ENCODE peak calls at places on chromosomes 4 and X, in six cellular contexts. A, R, I, W, S and N are unnamed samples. For H3K4me1, the result is how much of the 10 kb centered on the place peaks cover.

GRCh38 chr4:22502895-22503814 is 12.7 kb downstream of the ADGRA3 start:
- DNase-seq in A (no peak), R (peak), I (no peak), W (no peak), S (no peak), N (peak)

GRCh38 chr4:13546855-13547562 is 2.7 kb upstream of the NKX3-2 start:
- DNase-seq in A (no peak), R (peak), I (no peak), W (peak), S (no peak), N (no peak)

GRCh38 chrX:54423161-54423888 is 16.9 kb upstream of the TSR2 start:
- DNase-seq in A (no peak), R (no peak), I (no peak), W (peak), S (no peak), N (no peak)

GRCh38 chrX:13863326-13863725 is 46.4 kb upstream of the GPM6B start:
- DNase-seq in A (no peak), R (no peak), I (no peak), W (no peak), S (no peak), N (no peak)

GRCh38 chrX:8731579-8732395 is at the start of gene ANOS1:
- DNase-seq in A (no peak), R (peak), I (peak), W (peak), S (no peak), N (peak)

GRCh38 chr4:141654098-141654497 is 17.7 kb downstream of the IL15 start:
- DNase-seq in A (no peak), R (peak), I (peak), W (peak), S (peak), N (peak)

GRCh38 chr4:113179996-113180395 is 130.5 kb downstream of the ANK2 start:
- DNase-seq in A (no peak), R (no peak), I (no peak), W (no peak), S (no peak), N (no peak)

GRCh38 chrX:24332868-24333267 is 19.0 kb upstream of the SUPT20HL2 start:
- DNase-seq in A (no peak), R (peak), I (no peak), W (no peak), S (no peak), N (no peak)

GRCh38 chr4:54217642-54218486 is 11.2 kb upstream of the PDGFRA start:
- DNase-seq in A (peak), R (peak), I (peak), W (peak), S (peak), N (peak)

GRCh38 chr4:6562931-6563901 is 11.8 kb upstream of the MAN2B2 start:
- DNase-seq in A (no peak), R (no peak), I (no peak), W (peak), S (no peak), N (peak)

GRCh38 chr4:41939016-41939623 is 3.9 kb downstream of the TMEM33 start:
- DNase-seq in A (no peak), R (no peak), I (no peak), W (peak), S (no peak), N (peak)

GRCh38 chr4:113331811-113332210 is 282.4 kb downstream of the ANK2 start:
- DNase-seq in A (no peak), R (no peak), I (no peak), W (peak), S (no peak), N (no peak)

GRCh38 chr4:184234155-184234554 is 16.5 kb upstream of the ENPP6 start:
- DNase-seq in A (no peak), R (no peak), I (no peak), W (no peak), S (no peak), N (no peak)

GRCh38 chrX:44245730-44246129 is 97.7 kb downstream of the EFHC2 start:
- DNase-seq in A (no peak), R (no peak), I (no peak), W (no peak), S (no peak), N (no peak)

GRCh38 chr4:107757860-107758476 is 37.9 kb upstream of the PAPSS1 start:
- DNase-seq in A (no peak), R (peak), I (no peak), W (peak), S (no peak), N (peak)

GRCh38 chr4:182555997-182556418 is 312.8 kb downstream of the TENM3 start:
- DNase-seq in A (no peak), R (peak), I (no peak), W (peak), S (peak), N (no peak)
- H3K4me1 ChIP-seq in A (under half), R (under half), I (under half), W (half or more), S (under half), N (under half)

GRCh38 chr4:158777423-158777822 is 8.6 kb downstream of the FNIP2 start:
- DNase-seq in A (no peak), R (no peak), I (no peak), W (no peak), S (no peak), N (no peak)

GRCh38 chr4:158776106-158776505 is 7.3 kb downstream of the FNIP2 start:
- DNase-seq in A (no peak), R (no peak), I (no peak), W (peak), S (no peak), N (no peak)

GRCh38 chr4:158778065-158778711 is 9.4 kb downstream of the FNIP2 start:
- DNase-seq in A (no peak), R (no peak), I (no peak), W (no peak), S (no peak), N (no peak)

GRCh38 chr4:158771776-158772175 is 3.0 kb downstream of the FNIP2 start:
- DNase-seq in A (no peak), R (no peak), I (no peak), W (no peak), S (no peak), N (no peak)

GRCh38 chr4:158775091-158775651 is 6.3 kb downstream of the FNIP2 start:
- DNase-seq in A (no peak), R (no peak), I (no peak), W (no peak), S (no peak), N (peak)
- H3K27ac ChIP-seq in A (no peak), R (no peak), I (peak), W (no peak), S (peak), N (peak)

GRCh38 chrX:41518127-41518840 is 71.1 kb downstream of the NYX start:
- DNase-seq in A (no peak), R (no peak), I (no peak), W (no peak), S (no peak), N (no peak)

GRCh38 chrX:41515376-41515775 is 68.2 kb downstream of the NYX start:
- DNase-seq in A (no peak), R (no peak), I (no peak), W (peak), S (no peak), N (no peak)

GRCh38 chrX:41518841-41519220 is 71.7 kb downstream of the NYX start:
- DNase-seq in A (no peak), R (no peak), I (no peak), W (no peak), S (no peak), N (no peak)

GRCh38 chrX:41514179-41514578 is 67.0 kb downstream of the NYX start:
- DNase-seq in A (no peak), R (no peak), I (no peak), W (no peak), S (no peak), N (no peak)

GRCh38 chrX:41516995-41517660 is 70.0 kb downstream of the NYX start:
- DNase-seq in A (no peak), R (no peak), I (no peak), W (peak), S (no peak), N (no peak)
- H3K4me1 ChIP-seq in A (under half), R (under half), I (under half), W (under half), S (under half), N (under half)

GRCh38 chr4:2247128-2248043 is 5.5 kb upstream of the HAUS3 start:
- DNase-seq in A (peak), R (no peak), I (peak), W (no peak), S (peak), N (no peak)

GRCh38 chr4:2243682-2244380 is 1.9 kb upstream of the HAUS3 start:
- DNase-seq in A (no peak), R (no peak), I (peak), W (no peak), S (peak), N (no peak)

GRCh38 chr4:2246384-2247127 is 4.6 kb upstream of the HAUS3 start:
- DNase-seq in A (no peak), R (no peak), I (no peak), W (no peak), S (peak), N (no peak)

GRCh38 chr4:2245787-2246275 is 3.9 kb upstream of the HAUS3 start:
- DNase-seq in A (no peak), R (no peak), I (no peak), W (no peak), S (no peak), N (no peak)

GRCh38 chr4:2244947-2245786 is 3.2 kb upstream of the HAUS3 start:
- DNase-seq in A (peak), R (peak), I (no peak), W (peak), S (no peak), N (no peak)
- H3K27ac ChIP-seq in A (no peak), R (peak), I (peak), W (no peak), S (peak), N (no peak)

DNA sequence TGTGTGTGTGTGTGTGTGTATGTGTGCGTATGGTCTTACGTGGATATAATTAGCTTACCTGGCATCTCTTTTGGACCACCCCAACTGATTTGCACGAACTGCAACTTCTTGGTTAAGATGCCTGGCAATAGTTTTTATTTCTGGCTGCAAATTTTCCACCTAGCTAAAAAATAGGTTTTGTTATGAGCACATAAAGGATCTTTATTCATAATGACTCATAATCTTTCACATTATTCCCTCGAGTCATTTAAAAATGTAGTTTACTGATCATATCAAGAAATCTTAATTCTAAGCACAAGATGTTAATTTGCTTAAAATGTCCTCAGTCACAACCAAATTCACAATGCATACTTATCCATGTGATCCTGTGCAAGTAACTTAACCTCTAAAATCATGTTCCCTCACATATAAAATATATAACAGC is 1.5 kb downstream of the COX18 start:
- DNase-seq in A (no peak), R (no peak), I (no peak), W (no peak), S (no peak), N (peak)
- H3K4me1 ChIP-seq in A (under half), R (under half), I (under half), W (under half), S (under half), N (under half)

DNA sequence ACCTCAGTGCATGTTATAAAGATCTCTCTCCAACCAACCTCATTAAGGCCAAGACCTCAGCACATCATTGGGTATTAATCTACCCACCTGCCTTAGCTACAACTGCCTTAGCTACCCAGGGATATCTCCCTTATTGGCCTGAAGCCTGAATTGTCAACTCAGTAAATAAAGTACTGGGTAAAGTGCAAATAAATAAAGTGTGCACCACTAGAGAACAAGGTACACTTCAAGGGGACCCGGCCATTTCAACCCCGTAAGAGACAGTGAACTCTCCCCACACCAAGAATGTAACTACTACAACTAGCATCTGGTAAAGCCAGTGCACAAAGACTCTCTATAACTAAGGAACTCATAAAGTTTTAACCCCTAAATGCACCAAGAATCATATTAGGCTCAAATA is 61.7 kb upstream of the POU3F4 start:
- DNase-seq in A (no peak), R (no peak), I (no peak), W (no peak), S (no peak), N (no peak)
- H3K27ac ChIP-seq in A (no peak), R (no peak), I (no peak), W (no peak), S (no peak), N (no peak)

DNA sequence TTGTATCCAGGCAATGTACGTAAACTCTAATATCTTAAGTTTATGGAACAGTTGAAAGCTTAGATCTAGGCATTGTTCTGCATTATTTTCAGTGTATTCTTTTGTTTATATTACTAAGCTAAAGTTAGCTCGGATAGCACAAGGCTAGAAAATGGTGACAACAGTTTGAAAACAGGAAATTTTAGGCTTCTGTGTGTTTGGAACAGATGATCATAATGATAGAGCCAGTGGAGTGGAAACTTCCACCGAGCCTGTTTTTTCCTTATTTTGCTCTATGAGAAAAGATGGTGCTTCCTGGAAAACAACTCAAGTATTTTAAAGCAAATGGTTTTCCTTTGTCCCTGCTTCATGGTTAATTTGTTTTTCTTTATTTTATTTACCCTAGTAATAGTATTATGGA is 70.8 kb downstream of the GAB1 start:
- DNase-seq in A (no peak), R (no peak), I (no peak), W (no peak), S (no peak), N (no peak)
- H3K4me1 ChIP-seq in A (under half), R (half or more), I (under half), W (under half), S (under half), N (under half)

DNA sequence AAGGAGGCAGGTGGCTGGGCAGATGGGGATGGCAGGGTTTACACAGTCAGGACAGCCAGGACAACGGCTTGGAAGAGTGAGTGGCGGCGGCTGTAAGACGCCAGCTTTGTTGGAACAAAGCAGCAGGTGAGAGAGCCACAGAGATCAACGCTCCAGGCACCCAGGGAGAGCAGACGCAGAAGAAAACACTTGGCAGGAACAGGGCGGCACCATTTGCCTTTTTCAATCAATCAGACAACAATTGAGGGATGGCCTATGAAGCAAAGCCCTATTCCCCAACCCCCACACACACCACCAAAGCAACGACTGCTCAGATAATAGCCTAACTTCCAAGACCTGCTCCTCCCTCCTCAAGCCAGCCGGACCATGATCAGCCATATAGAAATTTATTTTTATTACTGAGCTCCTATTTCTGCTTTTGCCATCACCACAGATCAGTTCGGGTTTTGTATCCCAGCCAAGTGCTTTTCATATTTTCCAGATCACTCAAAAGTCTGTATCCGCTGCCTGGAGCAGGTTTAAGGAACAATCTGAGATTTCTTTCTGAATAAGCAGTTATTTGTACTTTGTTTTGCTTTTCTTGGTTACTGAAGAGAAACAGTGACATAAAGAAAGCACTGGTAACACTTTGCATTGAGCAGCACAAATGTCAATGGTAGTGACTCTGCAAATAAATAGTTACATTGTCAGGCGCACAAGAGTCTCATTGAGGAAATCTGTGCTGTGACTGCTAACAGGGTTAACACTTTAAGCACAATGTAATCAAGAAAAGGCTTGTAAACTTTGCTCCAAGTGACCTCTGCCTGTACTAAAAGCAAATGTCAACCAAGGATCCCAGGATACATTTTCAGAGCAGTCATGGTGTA is 81.8 kb upstream of the RBPJ start:
- DNase-seq in A (no peak), R (no peak), I (no peak), W (peak), S (no peak), N (peak)
- H3K27ac ChIP-seq in A (no peak), R (no peak), I (peak), W (peak), S (no peak), N (peak)

DNA sequence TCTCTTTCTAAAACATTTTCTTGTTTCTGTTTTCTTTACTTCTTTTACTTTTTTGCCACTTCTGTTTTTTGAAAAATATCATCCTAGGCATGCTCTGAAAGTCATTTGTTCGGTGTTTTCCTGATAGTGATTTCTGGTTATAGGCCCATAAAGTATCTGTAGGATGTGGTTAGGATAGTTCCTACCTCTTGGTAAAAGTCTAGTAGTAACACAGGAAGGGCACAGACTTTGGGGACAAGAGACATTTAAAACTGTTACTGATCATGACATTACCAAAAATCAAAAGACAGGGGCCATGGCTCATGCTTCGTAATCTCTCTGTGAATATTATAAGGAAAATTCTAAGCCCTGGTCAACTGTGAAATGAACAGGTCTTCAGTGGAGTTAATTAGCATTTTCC is 44.8 kb downstream of the FHL1 start:
- DNase-seq in A (no peak), R (no peak), I (no peak), W (no peak), S (no peak), N (no peak)
- H3K4me1 ChIP-seq in A (under half), R (under half), I (under half), W (under half), S (under half), N (under half)